ENCODE peak calls at places on chromosome 2, in ten cellular contexts. U is vagina, B is stomach, L is sigmoid colon, D is GM12878, G is HCT116, Q is suprapubic skin, X is breast epithelium, O is spleen, S is endothelial cell of umbilical vein. W is an unnamed sample.

GRCh38 chr2:197273485-197273884 is 37.1 kb downstream of the ANKRD44 start:
- DNase-seq in O (no peak), L (no peak), X (no peak), G (no peak), D (no peak), B (peak), U (no peak), Q (no peak), S (no peak), W (no peak)

GRCh38 chr2:46812381-46813024 is 103.1 kb downstream of the MCFD2 start:
- DNase-seq in U (no peak), S (peak), B (no peak), D (no peak), Q (no peak), X (no peak), L (peak), O (peak), G (no peak), W (no peak)

GRCh38 chr2:201696151-201696659 is 2.2 kb downstream of the MPP4 start:
- DNase-seq in O (no peak), G (no peak), B (no peak), U (no peak), D (no peak), S (peak), L (no peak), Q (no peak), X (no peak), W (no peak)

GRCh38 chr2:106996136-106996769 is 110.3 kb upstream of the ST6GAL2 start:
- DNase-seq in B (no peak), L (no peak), G (no peak), Q (no peak), X (no peak), O (no peak), U (no peak), S (no peak), D (no peak), W (no peak)

GRCh38 chr2:142220239-142220638 is 89.4 kb upstream of the LRP1B start:
- DNase-seq in U (no peak), S (no peak), X (no peak), G (no peak), O (no peak), Q (no peak), D (no peak), L (no peak), B (no peak), W (no peak)

GRCh38 chr2:168727904-168728470 is 74.5 kb upstream of the NOSTRIN start:
- DNase-seq in U (no peak), O (no peak), S (no peak), G (no peak), D (no peak), X (no peak), Q (no peak), L (no peak), B (no peak), W (no peak)

GRCh38 chr2:240588669-240589068 is 2.1 kb downstream of the CAPN10 start:
- DNase-seq in B (no peak), Q (no peak), X (no peak), S (no peak), L (no peak), G (no peak), U (no peak), O (peak), D (no peak), W (no peak)

GRCh38 chr2:130380096-130380934 is 24.5 kb downstream of the PTPN18 start:
- DNase-seq in U (no peak), G (no peak), S (no peak), D (no peak), L (peak), Q (no peak), X (no peak), B (no peak), O (no peak), W (no peak)

GRCh38 chr2:59974051-59974766 is 579.2 kb downstream of the BCL11A start:
- DNase-seq in X (no peak), O (no peak), G (no peak), B (no peak), U (no peak), S (no peak), D (no peak), L (no peak), Q (no peak), W (no peak)

GRCh38 chr2:1744151-1744445 is 217 bp downstream of the PXDN start:
- DNase-seq in U (no peak), D (no peak), G (no peak), L (peak), O (peak), X (peak), S (peak), Q (peak), B (no peak), W (no peak)

GRCh38 chr2:175293776-175294175 is 112.3 kb upstream of the ATP5MC3 start:
- DNase-seq in X (no peak), D (no peak), S (peak), U (no peak), B (no peak), L (no peak), Q (no peak), O (no peak), G (peak), W (no peak)

GRCh38 chr2:216596234-216596985 is 36.8 kb upstream of the IGFBP2 start:
- DNase-seq in Q (no peak), X (no peak), L (no peak), B (no peak), S (peak), U (no peak), G (no peak), O (no peak), D (no peak), W (no peak)

GRCh38 chr2:189409647-189410046 is 31.6 kb upstream of the WDR75 start:
- DNase-seq in S (peak), Q (no peak), D (no peak), O (no peak), U (no peak), B (no peak), X (no peak), G (no peak), L (no peak), W (no peak)

GRCh38 chr2:19454125-19454524 is 95.7 kb upstream of the OSR1 start:
- DNase-seq in G (no peak), D (no peak), X (no peak), O (no peak), B (no peak), L (no peak), U (no peak), S (no peak), Q (no peak), W (no peak)

GRCh38 chr2:714005-714741 is 37.0 kb upstream of the TMEM18 start:
- DNase-seq in U (no peak), X (no peak), D (peak), G (peak), O (no peak), L (no peak), S (peak), B (peak), Q (no peak), W (peak)

GRCh38 chr2:68722712-68723111 is 11.9 kb upstream of the ARHGAP25 start:
- DNase-seq in X (no peak), U (peak), D (no peak), L (no peak), G (peak), S (no peak), Q (no peak), B (no peak), O (no peak), W (no peak)

GRCh38 chr2:68730828-68731227 is 3.8 kb upstream of the ARHGAP25 start:
- DNase-seq in D (no peak), L (no peak), S (no peak), U (peak), X (no peak), B (no peak), Q (no peak), O (no peak), G (no peak), W (no peak)

GRCh38 chr2:68727698-68728375 is 6.8 kb upstream of the ARHGAP25 start:
- DNase-seq in D (no peak), B (no peak), G (no peak), O (no peak), Q (no peak), U (peak), S (no peak), L (no peak), X (no peak), W (no peak)

GRCh38 chr2:68726100-68726499 is 8.5 kb upstream of the ARHGAP25 start:
- DNase-seq in Q (no peak), X (no peak), L (no peak), D (no peak), U (peak), B (no peak), G (no peak), O (no peak), S (no peak), W (no peak)

GRCh38 chr2:68726608-68727367 is 7.8 kb upstream of the ARHGAP25 start:
- DNase-seq in D (peak), L (no peak), S (no peak), O (peak), U (peak), Q (no peak), G (no peak), B (peak), X (no peak), W (peak)
- TF ChIP-seq POLR2AphosphoS5 in D (no peak), L (no peak), S (no peak), O (peak), U (no peak), Q (no peak), G (no peak), B (no peak), X (no peak), W (peak)

GRCh38 chr2:65388626-65389390 is 43.6 kb downstream of the SPRED2 start:
- DNase-seq in O (no peak), L (no peak), Q (no peak), B (no peak), D (no peak), S (no peak), U (no peak), X (no peak), G (no peak), W (no peak)
- H3K27ac ChIP-seq in O (no peak), L (no peak), Q (peak), B (no peak), D (peak), S (no peak), U (no peak), X (peak), G (no peak), W (no peak)

GRCh38 chr2:238722883-238723282 is 125.0 kb upstream of the TWIST2 start:
- DNase-seq in D (no peak), B (no peak), X (no peak), S (no peak), Q (no peak), G (no peak), L (no peak), O (no peak), U (peak), W (no peak)

GRCh38 chr2:238722181-238722580 is 125.7 kb upstream of the TWIST2 start:
- DNase-seq in B (no peak), G (no peak), O (no peak), L (no peak), Q (no peak), U (no peak), D (no peak), X (no peak), S (no peak), W (no peak)

GRCh38 chr2:238717084-238717483 is 130.8 kb upstream of the TWIST2 start:
- DNase-seq in D (no peak), U (no peak), L (no peak), G (no peak), S (no peak), B (no peak), Q (no peak), X (no peak), O (no peak), W (no peak)

GRCh38 chr2:238719641-238720040 is 128.2 kb upstream of the TWIST2 start:
- DNase-seq in G (no peak), S (no peak), X (no peak), L (no peak), B (no peak), O (no peak), U (peak), D (no peak), Q (no peak), W (no peak)

GRCh38 chr2:238720232-238720672 is 127.6 kb upstream of the TWIST2 start:
- DNase-seq in L (no peak), O (no peak), S (peak), D (no peak), B (peak), U (peak), Q (no peak), X (no peak), G (peak), W (peak)
- H3K4me3 ChIP-seq in L (no peak), O (no peak), S (no peak), D (no peak), B (no peak), U (no peak), Q (no peak), X (no peak), G (no peak), W (no peak)

GRCh38 chr2:179441551-179441950 is 176.9 kb upstream of the SESTD1 start:
- DNase-seq in Q (no peak), U (no peak), D (no peak), L (no peak), S (no peak), O (no peak), G (no peak), X (no peak), B (no peak), W (no peak)
- TF ChIP-seq POLR2AphosphoS5 in Q (no peak), U (no peak), D (no peak), L (no peak), S (no peak), O (no peak), G (no peak), X (no peak), B (no peak), W (no peak)

GRCh38 chr2:6196461-6196860 is 504.3 kb downstream of the SOX11 start:
- DNase-seq in B (no peak), U (no peak), X (no peak), G (no peak), O (no peak), Q (no peak), D (no peak), L (no peak), S (no peak), W (no peak)
- H3K27ac ChIP-seq in B (no peak), U (no peak), X (no peak), G (no peak), O (no peak), Q (no peak), D (no peak), L (no peak), S (no peak), W (no peak)

GRCh38 chr2:127024769-127025356 is 82.1 kb downstream of the BIN1 start:
- DNase-seq in G (no peak), L (peak), S (no peak), B (no peak), O (peak), U (peak), D (no peak), X (no peak), Q (no peak), W (no peak)
- H3K4me3 ChIP-seq in G (no peak), L (peak), S (no peak), B (peak), O (peak), U (peak), D (no peak), X (peak), Q (peak), W (no peak)

W was measured in HL-60.